ENCODE peak calls at places on chromosome 5, in seven cellular contexts. One of them, this sample, is unnamed. For H3K9me3, the result is how much of the 10 kb centered on the place peaks cover.

GRCh38 chr5:9196403-9197224 is 349.3 kb downstream of the SEMA5A start:
- DNase-seq in endothelial cell of umbilical vein: no peak
- DNase-seq in ovary: no peak
- DNase-seq in suprapubic skin: no peak
- DNase-seq in body of pancreas: no peak
- DNase-seq in sigmoid colon: no peak
- DNase-seq in esophagus muscularis mucosa: no peak
- DNase-seq in this sample: no peak

GRCh38 chr5:158716668-158717067 is 383.0 kb downstream of the EBF1 start:
- DNase-seq in endothelial cell of umbilical vein: peak
- DNase-seq in sigmoid colon: no peak
- DNase-seq in ovary: no peak
- DNase-seq in suprapubic skin: no peak
- DNase-seq in esophagus muscularis mucosa: no peak
- DNase-seq in body of pancreas: no peak
- DNase-seq in this sample: no peak

GRCh38 chr5:147809830-147810666 is 21.4 kb downstream of the SPINK1 start:
- DNase-seq in ovary: no peak
- DNase-seq in suprapubic skin: no peak
- DNase-seq in body of pancreas: no peak
- DNase-seq in endothelial cell of umbilical vein: no peak
- DNase-seq in esophagus muscularis mucosa: no peak
- DNase-seq in sigmoid colon: no peak
- DNase-seq in this sample: no peak

GRCh38 chr5:100902406-100903035 is 561 bp downstream of the ST8SIA4 start:
- DNase-seq in sigmoid colon: no peak
- DNase-seq in endothelial cell of umbilical vein: peak
- DNase-seq in esophagus muscularis mucosa: no peak
- DNase-seq in suprapubic skin: no peak
- DNase-seq in body of pancreas: no peak
- DNase-seq in ovary: no peak
- DNase-seq in this sample: peak

GRCh38 chr5:43985411-43985810 is 382.4 kb downstream of the NNT start:
- DNase-seq in ovary: no peak
- DNase-seq in sigmoid colon: no peak
- DNase-seq in esophagus muscularis mucosa: no peak
- DNase-seq in body of pancreas: no peak
- DNase-seq in suprapubic skin: no peak
- DNase-seq in endothelial cell of umbilical vein: no peak
- DNase-seq in this sample: no peak

GRCh38 chr5:40474250-40474649 is 205.5 kb upstream of the PTGER4 start:
- DNase-seq in sigmoid colon: no peak
- DNase-seq in ovary: no peak
- DNase-seq in suprapubic skin: no peak
- DNase-seq in body of pancreas: no peak
- DNase-seq in endothelial cell of umbilical vein: no peak
- DNase-seq in esophagus muscularis mucosa: no peak
- DNase-seq in this sample: no peak

GRCh38 chr5:120808135-120808534 is 344.0 kb downstream of the PRR16 start:
- DNase-seq in ovary: no peak
- DNase-seq in suprapubic skin: no peak
- DNase-seq in sigmoid colon: no peak
- DNase-seq in esophagus muscularis mucosa: no peak
- DNase-seq in endothelial cell of umbilical vein: no peak
- DNase-seq in body of pancreas: no peak
- DNase-seq in this sample: no peak

GRCh38 chr5:79754865-79755555 is 65.4 kb downstream of the CMYA5 start:
- DNase-seq in endothelial cell of umbilical vein: no peak
- DNase-seq in esophagus muscularis mucosa: no peak
- DNase-seq in sigmoid colon: no peak
- DNase-seq in body of pancreas: no peak
- DNase-seq in suprapubic skin: no peak
- DNase-seq in ovary: no peak
- DNase-seq in this sample: no peak

GRCh38 chr5:62206150-62206829 is 99.7 kb upstream of the KIF2A start:
- DNase-seq in body of pancreas: no peak
- DNase-seq in suprapubic skin: no peak
- DNase-seq in sigmoid colon: no peak
- DNase-seq in endothelial cell of umbilical vein: no peak
- DNase-seq in ovary: no peak
- DNase-seq in esophagus muscularis mucosa: no peak
- DNase-seq in this sample: no peak

GRCh38 chr5:16521561-16522090 is 56.0 kb upstream of the ZNF622 start:
- DNase-seq in ovary: no peak
- DNase-seq in esophagus muscularis mucosa: no peak
- DNase-seq in body of pancreas: peak
- DNase-seq in sigmoid colon: no peak
- DNase-seq in endothelial cell of umbilical vein: no peak
- DNase-seq in suprapubic skin: no peak
- DNase-seq in this sample: peak

GRCh38 chr5:34655354-34655991 is 655 bp upstream of the RAI14 start:
- DNase-seq in ovary: peak
- DNase-seq in endothelial cell of umbilical vein: peak
- DNase-seq in body of pancreas: peak
- DNase-seq in suprapubic skin: no peak
- DNase-seq in esophagus muscularis mucosa: no peak
- DNase-seq in sigmoid colon: peak
- DNase-seq in this sample: peak

GRCh38 chr5:164048527-164048926 is 543.1 kb downstream of the MAT2B start:
- DNase-seq in endothelial cell of umbilical vein: peak
- DNase-seq in esophagus muscularis mucosa: no peak
- DNase-seq in ovary: no peak
- DNase-seq in sigmoid colon: no peak
- DNase-seq in body of pancreas: no peak
- DNase-seq in suprapubic skin: no peak
- DNase-seq in this sample: no peak

GRCh38 chr5:53479045-53479655 is 1.3 kb upstream of the FST start:
- DNase-seq in ovary: no peak
- DNase-seq in esophagus muscularis mucosa: no peak
- DNase-seq in sigmoid colon: no peak
- DNase-seq in body of pancreas: no peak
- DNase-seq in endothelial cell of umbilical vein: peak
- DNase-seq in suprapubic skin: no peak
- DNase-seq in this sample: no peak
- TF ChIP-seq POLR2A in ovary: no peak
- TF ChIP-seq POLR2A in esophagus muscularis mucosa: no peak
- TF ChIP-seq POLR2A in sigmoid colon: no peak
- TF ChIP-seq POLR2A in body of pancreas: no peak
- TF ChIP-seq POLR2A in endothelial cell of umbilical vein: no peak
- TF ChIP-seq POLR2A in suprapubic skin: no peak
- TF ChIP-seq POLR2A in this sample: no peak

GRCh38 chr5:32387176-32387575 is 57.4 kb downstream of the ZFR start:
- DNase-seq in body of pancreas: no peak
- DNase-seq in sigmoid colon: no peak
- DNase-seq in ovary: no peak
- DNase-seq in endothelial cell of umbilical vein: no peak
- DNase-seq in suprapubic skin: no peak
- DNase-seq in esophagus muscularis mucosa: no peak
- DNase-seq in this sample: no peak
- H3K9me3 ChIP-seq in body of pancreas: under half
- H3K9me3 ChIP-seq in sigmoid colon: under half
- H3K9me3 ChIP-seq in ovary: under half
- H3K9me3 ChIP-seq in endothelial cell of umbilical vein: under half
- H3K9me3 ChIP-seq in suprapubic skin: under half
- H3K9me3 ChIP-seq in esophagus muscularis mucosa: under half
- H3K9me3 ChIP-seq in this sample: under half

GRCh38 chr5:56951131-56951945 is 585 bp downstream of the MIER3 start:
- DNase-seq in body of pancreas: peak
- DNase-seq in suprapubic skin: no peak
- DNase-seq in sigmoid colon: peak
- DNase-seq in esophagus muscularis mucosa: no peak
- DNase-seq in ovary: peak
- DNase-seq in endothelial cell of umbilical vein: peak
- DNase-seq in this sample: peak

GRCh38 chr5:56947052-56947451 is 4.9 kb downstream of the MIER3 start:
- DNase-seq in suprapubic skin: no peak
- DNase-seq in esophagus muscularis mucosa: no peak
- DNase-seq in ovary: no peak
- DNase-seq in sigmoid colon: no peak
- DNase-seq in endothelial cell of umbilical vein: no peak
- DNase-seq in body of pancreas: no peak
- DNase-seq in this sample: no peak

GRCh38 chr5:56950626-56951130 is 1.2 kb downstream of the MIER3 start:
- DNase-seq in body of pancreas: peak
- DNase-seq in esophagus muscularis mucosa: no peak
- DNase-seq in sigmoid colon: peak
- DNase-seq in suprapubic skin: peak
- DNase-seq in ovary: peak
- DNase-seq in endothelial cell of umbilical vein: peak
- DNase-seq in this sample: peak

DNA sequence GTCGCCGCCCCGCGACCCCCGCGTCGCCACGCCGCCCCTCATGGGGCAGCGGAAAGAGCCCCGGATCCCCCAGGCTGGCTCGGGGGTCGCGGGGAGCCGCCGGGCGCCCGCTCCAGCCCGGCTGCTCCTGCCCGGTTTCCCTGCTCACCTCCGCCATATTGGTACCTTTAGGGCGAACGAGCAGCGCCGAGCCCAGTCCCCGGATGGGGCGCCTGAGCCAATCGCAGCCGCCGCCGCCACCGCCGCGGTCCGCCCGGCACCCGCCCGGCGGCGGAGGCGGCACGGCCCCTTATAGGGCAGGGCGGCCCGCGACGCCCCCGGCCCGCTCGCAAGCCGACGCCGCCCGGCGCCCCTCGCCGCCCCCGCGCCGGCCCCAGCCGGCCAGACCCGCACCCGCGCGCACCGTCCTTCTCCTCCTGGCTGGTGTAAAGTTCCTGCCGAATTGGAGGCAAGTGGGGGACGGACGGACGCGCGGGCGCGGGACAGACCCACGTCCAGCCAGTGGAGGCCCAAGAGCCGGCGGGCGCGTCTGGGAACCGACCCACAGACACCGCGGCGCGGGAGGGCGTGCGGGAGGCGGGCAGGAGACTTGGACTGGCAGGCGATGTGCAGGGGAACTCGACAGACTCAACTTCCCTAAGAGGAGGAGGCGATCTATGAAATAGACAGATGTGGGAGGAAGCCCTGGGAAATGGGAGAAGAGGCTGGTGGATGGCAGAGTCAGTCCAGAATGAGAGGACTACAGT is at the start of gene MIER3:
- DNase-seq in sigmoid colon: peak
- DNase-seq in body of pancreas: peak
- DNase-seq in ovary: peak
- DNase-seq in suprapubic skin: peak
- DNase-seq in endothelial cell of umbilical vein: peak
- DNase-seq in esophagus muscularis mucosa: no peak
- DNase-seq in this sample: peak
- TF ChIP-seq POLR2A in sigmoid colon: no peak
- TF ChIP-seq POLR2A in body of pancreas: peak
- TF ChIP-seq POLR2A in ovary: no peak
- TF ChIP-seq POLR2A in suprapubic skin: no peak
- TF ChIP-seq POLR2A in endothelial cell of umbilical vein: no peak
- TF ChIP-seq POLR2A in esophagus muscularis mucosa: no peak
- TF ChIP-seq POLR2A in this sample: peak

GRCh38 chr5:89583534-89583933 is 700.5 kb upstream of the MEF2C start:
- DNase-seq in sigmoid colon: no peak
- DNase-seq in endothelial cell of umbilical vein: no peak
- DNase-seq in body of pancreas: no peak
- DNase-seq in ovary: no peak
- DNase-seq in esophagus muscularis mucosa: no peak
- DNase-seq in suprapubic skin: no peak
- DNase-seq in this sample: no peak
- H3K9me3 ChIP-seq in sigmoid colon: under half
- H3K9me3 ChIP-seq in endothelial cell of umbilical vein: under half
- H3K9me3 ChIP-seq in body of pancreas: under half
- H3K9me3 ChIP-seq in ovary: under half
- H3K9me3 ChIP-seq in esophagus muscularis mucosa: under half
- H3K9me3 ChIP-seq in suprapubic skin: under half
- H3K9me3 ChIP-seq in this sample: under half

GRCh38 chr5:124741711-124742496 is 4.5 kb downstream of the ZNF608 start:
- DNase-seq in ovary: no peak
- DNase-seq in esophagus muscularis mucosa: no peak
- DNase-seq in sigmoid colon: no peak
- DNase-seq in endothelial cell of umbilical vein: peak
- DNase-seq in suprapubic skin: no peak
- DNase-seq in body of pancreas: peak
- DNase-seq in this sample: no peak

GRCh38 chr5:124744170-124744911 is 2.1 kb downstream of the ZNF608 start:
- DNase-seq in esophagus muscularis mucosa: no peak
- DNase-seq in endothelial cell of umbilical vein: peak
- DNase-seq in ovary: peak
- DNase-seq in sigmoid colon: peak
- DNase-seq in body of pancreas: peak
- DNase-seq in suprapubic skin: no peak
- DNase-seq in this sample: peak

GRCh38 chr5:124742983-124743533 is 3.4 kb downstream of the ZNF608 start:
- DNase-seq in esophagus muscularis mucosa: no peak
- DNase-seq in body of pancreas: peak
- DNase-seq in suprapubic skin: no peak
- DNase-seq in sigmoid colon: peak
- DNase-seq in ovary: no peak
- DNase-seq in endothelial cell of umbilical vein: peak
- DNase-seq in this sample: no peak

GRCh38 chr5:124742521-124742920 is 3.9 kb downstream of the ZNF608 start:
- DNase-seq in body of pancreas: no peak
- DNase-seq in endothelial cell of umbilical vein: no peak
- DNase-seq in suprapubic skin: no peak
- DNase-seq in sigmoid colon: no peak
- DNase-seq in esophagus muscularis mucosa: no peak
- DNase-seq in ovary: no peak
- DNase-seq in this sample: no peak

GRCh38 chr5:124743534-124744169 is 2.8 kb downstream of the ZNF608 start:
- DNase-seq in sigmoid colon: no peak
- DNase-seq in esophagus muscularis mucosa: no peak
- DNase-seq in suprapubic skin: no peak
- DNase-seq in ovary: no peak
- DNase-seq in body of pancreas: peak
- DNase-seq in endothelial cell of umbilical vein: no peak
- DNase-seq in this sample: peak
- TF ChIP-seq POLR2A in sigmoid colon: no peak
- TF ChIP-seq POLR2A in esophagus muscularis mucosa: no peak
- TF ChIP-seq POLR2A in suprapubic skin: no peak
- TF ChIP-seq POLR2A in ovary: no peak
- TF ChIP-seq POLR2A in body of pancreas: peak
- TF ChIP-seq POLR2A in endothelial cell of umbilical vein: no peak
- TF ChIP-seq POLR2A in this sample: peak

GRCh38 chr5:170248635-170249227 is 15.9 kb downstream of the C5orf58 start:
- DNase-seq in body of pancreas: no peak
- DNase-seq in ovary: no peak
- DNase-seq in suprapubic skin: no peak
- DNase-seq in sigmoid colon: no peak
- DNase-seq in endothelial cell of umbilical vein: no peak
- DNase-seq in esophagus muscularis mucosa: peak
- DNase-seq in this sample: no peak
- H3K9me3 ChIP-seq in body of pancreas: under half
- H3K9me3 ChIP-seq in ovary: under half
- H3K9me3 ChIP-seq in suprapubic skin: under half
- H3K9me3 ChIP-seq in sigmoid colon: under half
- H3K9me3 ChIP-seq in endothelial cell of umbilical vein: under half
- H3K9me3 ChIP-seq in esophagus muscularis mucosa: under half
- H3K9me3 ChIP-seq in this sample: under half